ENCODE peak calls at places on chromosomes 16 and 17, in nine cellular contexts. One of them, this sample, is unnamed.

GRCh38 chr16:66382171-66382965 is 15.9 kb downstream of the CDH5 start:
- DNase-seq in LoVo: peak; percentile 32
- DNase-seq in T-helper 1 cell: no peak
- DNase-seq in SIG-M5: no peak
- DNase-seq in Peyer's patch: no peak
- DNase-seq in ureter: no peak
- DNase-seq in effector memory CD4-positive, alpha-beta T cell: no peak
- DNase-seq in activated T-cell treated with anti-CD3 and anti-CD28 coated beads for 1 hour: no peak
- DNase-seq in stimulated activated naive CD4-positive, alpha-beta T cell: no peak
- DNase-seq in this sample: no peak

GRCh38 chr17:19304209-19304608 is 58.3 kb downstream of the B9D1 start:
- DNase-seq in Peyer's patch: peak; percentile 50
- DNase-seq in LoVo: no peak
- DNase-seq in effector memory CD4-positive, alpha-beta T cell: no peak
- DNase-seq in stimulated activated naive CD4-positive, alpha-beta T cell: no peak
- DNase-seq in ureter: no peak
- DNase-seq in activated T-cell treated with anti-CD3 and anti-CD28 coated beads for 1 hour: no peak
- DNase-seq in SIG-M5: peak; percentile 46
- DNase-seq in T-helper 1 cell: no peak
- DNase-seq in this sample: no peak

GRCh38 chr17:28270055-28270454 is 48.9 kb upstream of the TMEM97 start:
- DNase-seq in LoVo: no peak
- DNase-seq in SIG-M5: no peak
- DNase-seq in effector memory CD4-positive, alpha-beta T cell: no peak
- DNase-seq in T-helper 1 cell: no peak
- DNase-seq in ureter: no peak
- DNase-seq in activated T-cell treated with anti-CD3 and anti-CD28 coated beads for 1 hour: no peak
- DNase-seq in Peyer's patch: no peak
- DNase-seq in stimulated activated naive CD4-positive, alpha-beta T cell: no peak
- DNase-seq in this sample: no peak

GRCh38 chr16:84795338-84796053 is 24.3 kb upstream of the CRISPLD2 start:
- DNase-seq in T-helper 1 cell: no peak
- DNase-seq in effector memory CD4-positive, alpha-beta T cell: no peak
- DNase-seq in Peyer's patch: no peak
- DNase-seq in ureter: peak; percentile 82
- DNase-seq in activated T-cell treated with anti-CD3 and anti-CD28 coated beads for 1 hour: no peak
- DNase-seq in SIG-M5: no peak
- DNase-seq in stimulated activated naive CD4-positive, alpha-beta T cell: no peak
- DNase-seq in LoVo: no peak
- DNase-seq in this sample: no peak

GRCh38 chr16:1917056-1917664 is 1.1 kb downstream of the HS3ST6 start:
- DNase-seq in T-helper 1 cell: no peak
- DNase-seq in SIG-M5: no peak
- DNase-seq in activated T-cell treated with anti-CD3 and anti-CD28 coated beads for 1 hour: no peak
- DNase-seq in ureter: no peak
- DNase-seq in Peyer's patch: no peak
- DNase-seq in LoVo: no peak
- DNase-seq in stimulated activated naive CD4-positive, alpha-beta T cell: no peak
- DNase-seq in effector memory CD4-positive, alpha-beta T cell: no peak
- DNase-seq in this sample: no peak

GRCh38 chr17:8021565-8022357 is 17.1 kb upstream of the ALOX15B start:
- DNase-seq in ureter: no peak
- DNase-seq in T-helper 1 cell: no peak
- DNase-seq in effector memory CD4-positive, alpha-beta T cell: no peak
- DNase-seq in Peyer's patch: no peak
- DNase-seq in SIG-M5: no peak
- DNase-seq in LoVo: no peak
- DNase-seq in stimulated activated naive CD4-positive, alpha-beta T cell: no peak
- DNase-seq in activated T-cell treated with anti-CD3 and anti-CD28 coated beads for 1 hour: no peak
- DNase-seq in this sample: no peak

GRCh38 chr17:45394913-45395568 is 37.6 kb downstream of the ARHGAP27 start:
- DNase-seq in effector memory CD4-positive, alpha-beta T cell: no peak
- DNase-seq in activated T-cell treated with anti-CD3 and anti-CD28 coated beads for 1 hour: no peak
- DNase-seq in stimulated activated naive CD4-positive, alpha-beta T cell: peak; percentile 36
- DNase-seq in LoVo: peak; percentile 28
- DNase-seq in T-helper 1 cell: no peak
- DNase-seq in ureter: peak; percentile 73
- DNase-seq in SIG-M5: no peak
- DNase-seq in Peyer's patch: peak; percentile 40
- DNase-seq in this sample: no peak

GRCh38 chr16:64356267-64356666 is 765.6 kb downstream of the CDH11 start:
- DNase-seq in SIG-M5: no peak
- DNase-seq in activated T-cell treated with anti-CD3 and anti-CD28 coated beads for 1 hour: no peak
- DNase-seq in T-helper 1 cell: no peak
- DNase-seq in LoVo: no peak
- DNase-seq in ureter: no peak
- DNase-seq in stimulated activated naive CD4-positive, alpha-beta T cell: no peak
- DNase-seq in Peyer's patch: no peak
- DNase-seq in effector memory CD4-positive, alpha-beta T cell: no peak
- DNase-seq in this sample: no peak

GRCh38 chr17:47231334-47231733 is 22.2 kb downstream of the MYL4 start:
- DNase-seq in Peyer's patch: no peak
- DNase-seq in ureter: no peak
- DNase-seq in effector memory CD4-positive, alpha-beta T cell: no peak
- DNase-seq in T-helper 1 cell: no peak
- DNase-seq in stimulated activated naive CD4-positive, alpha-beta T cell: no peak
- DNase-seq in LoVo: no peak
- DNase-seq in SIG-M5: no peak
- DNase-seq in activated T-cell treated with anti-CD3 and anti-CD28 coated beads for 1 hour: no peak
- DNase-seq in this sample: no peak

GRCh38 chr17:80803451-80804428 is 187.9 kb upstream of the CHMP6 start:
- DNase-seq in activated T-cell treated with anti-CD3 and anti-CD28 coated beads for 1 hour: no peak
- DNase-seq in ureter: no peak
- DNase-seq in T-helper 1 cell: no peak
- DNase-seq in Peyer's patch: no peak
- DNase-seq in effector memory CD4-positive, alpha-beta T cell: no peak
- DNase-seq in SIG-M5: no peak
- DNase-seq in LoVo: no peak
- DNase-seq in stimulated activated naive CD4-positive, alpha-beta T cell: no peak
- DNase-seq in this sample: no peak

GRCh38 chr17:9456265-9456664 is 119.4 kb downstream of the STX8 start:
- DNase-seq in ureter: no peak
- DNase-seq in activated T-cell treated with anti-CD3 and anti-CD28 coated beads for 1 hour: no peak
- DNase-seq in LoVo: no peak
- DNase-seq in T-helper 1 cell: no peak
- DNase-seq in Peyer's patch: no peak
- DNase-seq in stimulated activated naive CD4-positive, alpha-beta T cell: no peak
- DNase-seq in SIG-M5: no peak
- DNase-seq in effector memory CD4-positive, alpha-beta T cell: no peak
- DNase-seq in this sample: no peak

GRCh38 chr16:21663889-21664647 is at the start of gene OTOA:
- DNase-seq in activated T-cell treated with anti-CD3 and anti-CD28 coated beads for 1 hour: peak; percentile 9
- DNase-seq in Peyer's patch: peak; percentile 40
- DNase-seq in ureter: no peak
- DNase-seq in SIG-M5: no peak
- DNase-seq in LoVo: no peak
- DNase-seq in T-helper 1 cell: peak; percentile 16
- DNase-seq in effector memory CD4-positive, alpha-beta T cell: no peak
- DNase-seq in stimulated activated naive CD4-positive, alpha-beta T cell: peak; percentile 32
- DNase-seq in this sample: no peak

GRCh38 chr17:16255481-16255901 is 38.5 kb downstream of the PIGL start:
- DNase-seq in LoVo: no peak
- DNase-seq in effector memory CD4-positive, alpha-beta T cell: no peak
- DNase-seq in ureter: peak; percentile 71
- DNase-seq in SIG-M5: no peak
- DNase-seq in stimulated activated naive CD4-positive, alpha-beta T cell: no peak
- DNase-seq in Peyer's patch: no peak
- DNase-seq in T-helper 1 cell: no peak
- DNase-seq in activated T-cell treated with anti-CD3 and anti-CD28 coated beads for 1 hour: no peak
- DNase-seq in this sample: no peak

GRCh38 chr17:37045271-37045946 is 96.7 kb downstream of the AATF start:
- DNase-seq in activated T-cell treated with anti-CD3 and anti-CD28 coated beads for 1 hour: no peak
- DNase-seq in stimulated activated naive CD4-positive, alpha-beta T cell: no peak
- DNase-seq in T-helper 1 cell: no peak
- DNase-seq in ureter: no peak
- DNase-seq in SIG-M5: no peak
- DNase-seq in effector memory CD4-positive, alpha-beta T cell: no peak
- DNase-seq in Peyer's patch: no peak
- DNase-seq in LoVo: no peak
- DNase-seq in this sample: peak; percentile 19

GRCh38 chr16:20960899-20961298 is 60.3 kb downstream of the LYRM1 start:
- DNase-seq in LoVo: no peak
- DNase-seq in SIG-M5: no peak
- DNase-seq in T-helper 1 cell: no peak
- DNase-seq in ureter: no peak
- DNase-seq in effector memory CD4-positive, alpha-beta T cell: no peak
- DNase-seq in Peyer's patch: no peak
- DNase-seq in activated T-cell treated with anti-CD3 and anti-CD28 coated beads for 1 hour: no peak
- DNase-seq in stimulated activated naive CD4-positive, alpha-beta T cell: no peak
- DNase-seq in this sample: no peak

This sample was measured in NCI-H1436 treated with DMSO at 0.1 percent for 48 hours.